ENCODE peak calls at places on chromosomes 13 and 19, in five cellular contexts. J is CD4-positive, alpha-beta T cell; D is lower lobe of right lung; P is BJ; Y is brain microvascular endothelial cell. L is an unnamed sample.
A peak's percentile ranks its signal among the peaks of the same experiment; 100 is the strongest.

GRCh38 chr13:114148521-114148855 is 16.1 kb upstream of the RASA3 start:
- DNase-seq in J (peak; percentile 77), D (peak; percentile 45), P (no peak), Y (no peak), L (no peak)

GRCh38 chr13:23547000-23547590 is 23.1 kb upstream of the TNFRSF19 start:
- DNase-seq in J (no peak), D (no peak), P (no peak), Y (no peak), L (no peak)

GRCh38 chr19:48491793-48492123 is 19.9 kb downstream of the LMTK3 start:
- DNase-seq in J (no peak), D (no peak), P (no peak), Y (no peak), L (no peak)

GRCh38 chr13:37058801-37059135 is 720 bp downstream of the SUPT20H start:
- DNase-seq in J (no peak), D (no peak), P (peak; percentile 4), Y (peak; percentile 40), L (no peak)

GRCh38 chr13:73417012-73417615 is 358.3 kb downstream of the KLF5 start:
- DNase-seq in J (no peak), D (no peak), P (no peak), Y (no peak), L (no peak)

GRCh38 chr13:33743438-33744368 is 74.2 kb upstream of the RFC3 start:
- DNase-seq in J (no peak), D (no peak), P (no peak), Y (no peak), L (no peak)

GRCh38 chr19:16998635-16999194 is 27.9 kb downstream of the CPAMD8 start:
- DNase-seq in J (no peak), D (no peak), P (no peak), Y (no peak), L (no peak)

GRCh38 chr13:50635504-50635903 is 208.0 kb downstream of the DLEU7 start:
- DNase-seq in J (no peak), D (no peak), P (no peak), Y (no peak), L (no peak)

GRCh38 chr13:36764536-36764935 is 54.5 kb upstream of the RFXAP start:
- DNase-seq in J (no peak), D (no peak), P (no peak), Y (no peak), L (no peak)

GRCh38 chr13:19085258-19085657 is 96.4 kb downstream of the TUBA3C start:
- DNase-seq in J (no peak), D (peak; percentile 21), P (no peak), Y (no peak), L (no peak)

GRCh38 chr19:16928916-16929315 is 40.1 kb downstream of the F2RL3 start:
- DNase-seq in J (no peak), D (no peak), P (no peak), Y (no peak), L (no peak)

GRCh38 chr13:102261809-102262208 is 140.0 kb downstream of the FGF14 start:
- DNase-seq in J (no peak), D (no peak), P (no peak), Y (no peak), L (no peak)

GRCh38 chr19:29771708-29772415 is 39.9 kb upstream of the CCNE1 start:
- DNase-seq in J (peak; percentile 42), D (no peak), P (no peak), Y (peak; percentile 40), L (peak; percentile 8)

GRCh38 chr13:48223016-48223385 is 10.0 kb upstream of the ITM2B start:
- DNase-seq in J (no peak), D (no peak), P (no peak), Y (no peak), L (no peak)

GRCh38 chr19:15293751-15294505 is 38.4 kb downstream of the BRD4 start:
- DNase-seq in J (no peak), D (no peak), P (no peak), Y (no peak), L (no peak)

GRCh38 chr13:106905380-106906259 is 337.7 kb upstream of the ARGLU1 start:
- DNase-seq in J (no peak), D (no peak), P (no peak), Y (no peak), L (no peak)

GRCh38 chr13:76164290-76164689 is 528.2 kb downstream of the LMO7 start:
- DNase-seq in J (no peak), D (no peak), P (no peak), Y (no peak), L (no peak)

GRCh38 chr19:6272411-6272791 is 7.4 kb downstream of the MLLT1 start:
- DNase-seq in J (no peak), D (no peak), P (no peak), Y (no peak), L (no peak)

GRCh38 chr19:1355974-1356865 is 27.5 kb upstream of the NDUFS7 start:
- DNase-seq in J (no peak), D (no peak), P (no peak), Y (no peak), L (no peak)

GRCh38 chr19:34505321-34506025 is 23.9 kb downstream of the WTIP start:
- DNase-seq in J (no peak), D (no peak), P (no peak), Y (no peak), L (no peak)

GRCh38 chr19:49331616-49332055 is 3.6 kb upstream of the CD37 start:
- DNase-seq in J (peak; percentile 53), D (no peak), P (no peak), Y (peak; percentile 54), L (no peak)

GRCh38 chr13:19967619-19968018 is 9.1 kb downstream of the ZMYM2 start:
- DNase-seq in J (no peak), D (no peak), P (no peak), Y (no peak), L (no peak)

GRCh38 chr19:17458970-17459369 is 1.8 kb downstream of the NXNL1 start:
- DNase-seq in J (no peak), D (no peak), P (no peak), Y (no peak), L (no peak)

GRCh38 chr13:50485979-50486935 is 357.2 kb downstream of the DLEU7 start:
- DNase-seq in J (no peak), D (no peak), P (no peak), Y (peak; percentile 81), L (no peak)

GRCh38 chr13:77820431-77821149 is 98.0 kb downstream of the EDNRB start:
- DNase-seq in J (no peak), D (no peak), P (no peak), Y (no peak), L (no peak)

GRCh38 chr19:31109626-31110025 is 239.6 kb downstream of the TSHZ3 start:
- DNase-seq in J (no peak), D (no peak), P (no peak), Y (no peak), L (no peak)

GRCh38 chr13:113802090-113802531 is 43.1 kb downstream of the TMEM255B start:
- DNase-seq in J (no peak), D (peak; percentile 54), P (peak; percentile 25), Y (peak; percentile 54), L (peak; percentile 39)

GRCh38 chr13:113337976-113338375 is 26.0 kb downstream of the GRTP1 start:
- DNase-seq in J (no peak), D (peak; percentile 30), P (no peak), Y (no peak), L (no peak)

GRCh38 chr13:108227651-108228272 is 9.6 kb downstream of the ABHD13 start:
- DNase-seq in J (no peak), D (no peak), P (no peak), Y (peak; percentile 35), L (no peak)

GRCh38 chr19:36837525-36837901 is 674 bp downstream of the ZNF790 start:
- DNase-seq in J (no peak), D (no peak), P (no peak), Y (peak; percentile 22), L (no peak)

GRCh38 chr19:14368011-14368513 is 13.2 kb upstream of the ADGRE5 start:
- DNase-seq in J (no peak), D (no peak), P (no peak), Y (no peak), L (no peak)

GRCh38 chr19:10820173-10820572 is 15.8 kb downstream of the TMED1 start:
- DNase-seq in J (no peak), D (no peak), P (no peak), Y (no peak), L (no peak)
- TF ChIP-seq CTCF in J (no peak), D (peak; percentile 13), P (peak; percentile 22), Y (peak; percentile 58), L (peak; percentile 10)

GRCh38 chr19:39325778-39326680 is 5.4 kb upstream of the LRFN1 start:
- DNase-seq in J (no peak), D (no peak), P (no peak), Y (peak; percentile 9), L (no peak)

GRCh38 chr19:39327318-39327717 is 6.7 kb upstream of the LRFN1 start:
- DNase-seq in J (no peak), D (no peak), P (no peak), Y (no peak), L (no peak)

GRCh38 chr19:39324242-39324842 is 3.7 kb upstream of the LRFN1 start:
- DNase-seq in J (no peak), D (no peak), P (no peak), Y (no peak), L (no peak)

GRCh38 chr19:39329948-39330347 is 5.9 kb downstream of the GMFG start:
- DNase-seq in J (no peak), D (no peak), P (no peak), Y (no peak), L (no peak)

DNA sequence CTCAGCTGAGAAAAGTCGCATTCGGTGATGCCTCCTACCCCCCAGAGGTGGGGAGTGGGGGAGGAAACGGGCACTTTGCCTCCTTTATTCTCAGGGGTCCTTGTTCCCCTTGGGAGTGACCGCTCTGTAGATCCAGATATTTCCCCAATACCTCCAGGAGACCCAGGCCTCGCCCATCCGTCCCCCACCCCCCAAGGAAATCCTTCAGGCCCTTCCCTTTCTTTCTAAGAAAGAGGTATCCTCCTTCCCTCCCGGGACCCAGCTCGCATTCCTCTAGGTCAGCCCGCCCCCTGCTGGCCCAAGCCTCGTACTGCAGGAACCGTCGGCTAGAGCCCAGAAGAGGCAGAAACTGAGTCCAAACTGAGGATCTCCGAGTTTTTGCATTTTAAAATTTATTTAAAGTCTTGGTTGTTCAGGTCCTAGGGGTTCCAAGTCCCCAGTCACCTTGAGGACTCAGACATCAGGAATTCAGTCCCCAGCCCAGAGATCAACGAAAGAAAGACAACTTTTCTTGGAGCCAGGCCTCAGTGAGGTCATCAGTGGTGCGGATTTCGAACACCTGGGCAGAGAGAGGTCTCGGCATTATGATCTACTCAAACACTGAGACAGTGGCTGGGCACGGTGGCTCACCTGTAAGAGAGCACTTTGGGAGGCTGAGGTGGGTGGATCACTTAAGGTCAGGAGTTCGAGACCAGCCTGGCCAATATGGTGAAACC is 7.5 kb upstream of the LRFN1 start:
- DNase-seq in J (peak; percentile 89), D (peak; percentile 89), P (no peak), Y (peak; percentile 65), L (no peak)
- TF ChIP-seq CTCF in J (peak; percentile 98), D (peak; percentile 94), P (peak; percentile 98), Y (peak; percentile 98), L (peak; percentile 98)

GRCh38 chr13:90689111-90689510 is 658.4 kb upstream of the MIR17HG start:
- DNase-seq in J (no peak), D (no peak), P (no peak), Y (no peak), L (no peak)
- TF ChIP-seq CTCF in J (no peak), D (no peak), P (no peak), Y (no peak), L (no peak)

DNA sequence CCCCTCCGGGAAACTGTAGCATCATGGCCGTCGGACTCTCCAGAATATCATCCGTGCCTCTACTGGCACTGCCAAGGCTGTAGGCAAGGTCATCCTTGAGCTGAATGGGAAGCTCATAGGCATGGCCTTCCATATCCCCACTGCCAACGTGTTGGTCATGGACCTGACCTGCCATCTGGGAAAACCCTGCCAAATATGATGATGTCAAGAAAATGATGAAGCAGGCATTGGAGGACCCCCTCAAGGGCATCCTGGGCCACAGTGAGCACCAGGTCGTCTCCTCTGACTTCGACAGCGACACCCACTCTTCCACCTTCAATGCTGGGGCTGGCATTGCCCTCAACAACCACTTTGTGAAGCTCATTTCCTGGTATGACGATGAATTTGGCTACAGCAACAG is 41.9 kb upstream of the CALM3 start:
- DNase-seq in J (no peak), D (no peak), P (no peak), Y (no peak), L (no peak)
- TF ChIP-seq CTCF in J (no peak), D (no peak), P (no peak), Y (no peak), L (no peak)

L was measured in AG09319.